ENCODE peak calls at places on chromosomes 1 and 21, in five cellular contexts. W, O, Q, I and R are unnamed samples.

GRCh38 chr1:66331641-66332523 is 202.1 kb upstream of the SGIP1 start:
- DNase-seq in W (peak; percentile 56), I (peak; percentile 75), Q (peak; percentile 80), O (peak; percentile 71), R (no peak)

GRCh38 chr1:3778590-3779264 is 6.2 kb downstream of the SMIM1 start:
- DNase-seq in Q (no peak), I (no peak), W (no peak), O (no peak), R (no peak)

GRCh38 chr1:204891860-204892259 is 21.2 kb downstream of the NFASC start:
- DNase-seq in W (no peak), O (no peak), Q (no peak), I (no peak), R (no peak)

GRCh38 chr1:89855413-89856123 is 34.7 kb downstream of the LRRC8D start:
- DNase-seq in Q (no peak), W (peak; percentile 29), O (peak; percentile 65), I (no peak), R (no peak)

GRCh38 chr21:16304700-16305099 is 574.9 kb downstream of the USP25 start:
- DNase-seq in O (no peak), Q (no peak), I (no peak), W (no peak), R (no peak)

GRCh38 chr21:31108969-31109368 is 70.7 kb upstream of the KRTAP19-8 start:
- DNase-seq in W (no peak), Q (peak; percentile 69), I (no peak), O (peak; percentile 24), R (no peak)

GRCh38 chr21:46507562-46507961 is 48.9 kb downstream of the DIP2A start:
- DNase-seq in W (no peak), I (no peak), Q (no peak), O (no peak), R (no peak)

GRCh38 chr1:23074012-23074411 is 54.7 kb downstream of the KDM1A start:
- DNase-seq in O (peak; percentile 32), W (no peak), Q (no peak), I (no peak), R (no peak)

GRCh38 chr1:75083848-75084514 is 50.2 kb upstream of the LHX8 start:
- DNase-seq in W (no peak), O (peak; percentile 82), Q (peak; percentile 30), I (no peak), R (no peak)

GRCh38 chr1:192979542-192979941 is 79.6 kb downstream of the UCHL5 start:
- DNase-seq in I (no peak), W (no peak), Q (no peak), O (no peak), R (no peak)

GRCh38 chr1:192978195-192978710 is 80.9 kb downstream of the UCHL5 start:
- DNase-seq in O (no peak), Q (no peak), W (no peak), I (no peak), R (no peak)

GRCh38 chr1:192983349-192983980 is 75.7 kb downstream of the UCHL5 start:
- DNase-seq in Q (no peak), W (no peak), I (no peak), O (peak; percentile 89), R (no peak)

GRCh38 chr1:192984058-192984457 is 75.1 kb downstream of the UCHL5 start:
- DNase-seq in W (no peak), Q (no peak), O (peak; percentile 3), I (no peak), R (no peak)

GRCh38 chr1:192980856-192981255 is 78.3 kb downstream of the UCHL5 start:
- DNase-seq in Q (no peak), I (no peak), W (no peak), O (peak; percentile 39), R (no peak)
- TF ChIP-seq CTCF in Q (no peak), I (no peak), W (no peak), O (no peak), R (no peak)

GRCh38 chr21:44394733-44395132 is 41.3 kb downstream of the TRPM2 start:
- DNase-seq in O (no peak), Q (no peak), I (no peak), W (no peak), R (no peak)

GRCh38 chr21:44390886-44391285 is 37.5 kb downstream of the TRPM2 start:
- DNase-seq in W (no peak), I (no peak), O (no peak), Q (no peak), R (no peak)

GRCh38 chr21:44391345-44392091 is 38.1 kb downstream of the TRPM2 start:
- DNase-seq in I (no peak), O (no peak), Q (no peak), W (no peak), R (no peak)

GRCh38 chr21:44392916-44393315 is 39.5 kb downstream of the TRPM2 start:
- DNase-seq in I (no peak), W (no peak), Q (no peak), O (no peak), R (no peak)

GRCh38 chr21:44392185-44392584 is 38.8 kb downstream of the TRPM2 start:
- DNase-seq in I (no peak), Q (no peak), O (no peak), W (no peak), R (no peak)
- TF ChIP-seq CTCF in I (no peak), Q (no peak), O (no peak), W (no peak), R (no peak)

DNA sequence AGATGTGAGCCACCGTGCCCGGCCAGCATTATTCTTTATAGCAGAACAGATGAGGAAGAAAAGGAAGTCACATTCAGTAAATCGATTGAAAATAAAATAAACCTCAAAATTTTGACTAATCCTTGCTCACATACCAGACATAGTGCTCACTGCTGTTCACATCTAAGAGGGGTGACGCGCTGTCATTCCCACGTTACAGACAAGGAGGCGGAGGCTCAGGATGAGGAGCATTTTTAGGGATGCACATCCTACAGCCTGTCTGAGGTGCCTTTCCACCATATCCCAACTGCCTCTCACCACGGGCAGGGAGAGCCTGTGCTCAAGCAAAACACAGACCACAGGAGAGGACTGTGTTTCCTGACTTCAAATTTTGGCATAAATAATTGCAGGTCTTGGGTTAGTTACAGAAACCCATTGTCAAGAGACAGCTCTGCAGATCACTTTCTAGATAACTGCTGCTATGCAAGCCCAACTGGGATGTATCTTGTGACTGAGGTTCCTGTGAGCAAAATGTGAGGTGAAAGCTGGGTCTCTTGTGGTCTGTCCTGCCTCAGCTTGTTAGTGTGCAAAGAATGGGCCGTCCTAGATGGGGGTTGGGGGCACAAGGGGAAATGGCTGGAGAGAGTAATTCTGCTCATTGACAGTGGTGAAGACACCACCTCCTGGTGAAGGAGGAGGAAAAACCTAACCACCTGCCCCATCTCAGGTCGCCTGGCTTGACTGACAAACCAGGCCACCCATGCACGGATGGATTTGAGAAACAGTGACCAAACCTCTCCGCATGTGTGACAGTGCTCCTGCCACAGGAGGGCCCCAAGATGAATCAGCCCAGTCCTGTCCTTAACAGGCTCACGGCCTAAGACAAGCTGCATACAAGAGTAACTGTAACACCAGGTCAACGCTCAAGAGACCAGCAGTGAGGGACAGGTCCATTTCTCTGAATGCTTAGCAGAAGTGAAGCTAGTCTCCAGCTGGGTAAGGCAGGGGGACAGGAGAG is 8.2 kb downstream of the TNN start:
- DNase-seq in Q (no peak), O (no peak), I (peak; percentile 36), W (no peak), R (no peak)
- TF ChIP-seq CTCF in Q (peak; percentile 2), O (no peak), I (no peak), W (no peak), R (no peak)

GRCh38 chr1:29368936-29369932 is 132.9 kb downstream of the PTPRU start:
- DNase-seq in I (peak; percentile 14), O (no peak), Q (no peak), W (no peak), R (no peak)
- TF ChIP-seq CTCF in I (no peak), O (no peak), Q (no peak), W (no peak), R (no peak)

DNA sequence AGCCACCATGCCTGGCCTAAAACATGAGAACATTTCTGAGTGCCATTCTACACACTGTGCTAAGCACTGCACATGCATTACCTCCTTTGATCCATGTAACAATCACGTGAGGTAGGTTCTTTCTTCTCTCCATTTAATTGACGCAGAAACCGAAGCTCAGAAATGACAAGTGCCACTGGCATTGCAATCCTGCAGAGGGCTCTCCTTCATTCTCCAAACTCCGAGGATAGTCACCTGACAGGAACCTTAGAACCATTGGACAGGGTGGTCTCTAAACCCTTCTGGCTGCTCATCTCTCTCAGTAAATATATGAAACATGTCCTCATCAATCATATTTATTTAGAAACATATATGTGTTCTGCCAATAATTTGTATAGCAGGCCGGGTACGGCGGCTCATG is 167.1 kb upstream of the JUN start:
- DNase-seq in I (no peak), W (no peak), Q (peak; percentile 48), O (no peak), R (no peak)
- TF ChIP-seq CTCF in I (peak; percentile 56), W (no peak), Q (peak; percentile 70), O (no peak), R (no peak)